ENCODE peak calls at places on chromosomes 13 and 19, in nine cellular contexts. P, M, R, C, T, G, I, D and Y are unnamed samples.
A peak's percentile ranks its signal among the peaks of the same experiment; 100 is the strongest.

GRCh38 chr13:112374271-112374670 is 1.9 kb upstream of the SPACA7 start:
- DNase-seq in P (no peak), M (no peak), R (no peak), C (no peak), T (no peak), G (no peak), I (no peak), D (no peak), Y (no peak)

GRCh38 chr13:40665061-40665753 is 1.2 kb downstream of the FOXO1 start:
- DNase-seq in P (peak; percentile 66), M (peak; percentile 28), R (peak; percentile 37), C (peak; percentile 69), T (no peak), G (no peak), I (peak; percentile 69), D (no peak), Y (no peak)

GRCh38 chr19:18233224-18233825 is 7.1 kb upstream of the PDE4C start:
- DNase-seq in P (no peak), M (peak; percentile 72), R (peak; percentile 44), C (peak; percentile 77), T (peak; percentile 25), G (no peak), I (peak; percentile 95), D (peak; percentile 64), Y (no peak)

GRCh38 chr13:105552078-105552477 is 983.4 kb downstream of the EFNB2 start:
- DNase-seq in P (no peak), M (peak; percentile 1), R (no peak), C (no peak), T (no peak), G (no peak), I (no peak), D (peak; percentile 36), Y (no peak)

GRCh38 chr13:103134271-103134670 is 68.1 kb upstream of the SLC10A2 start:
- DNase-seq in P (no peak), M (no peak), R (no peak), C (no peak), T (no peak), G (no peak), I (no peak), D (no peak), Y (no peak)

GRCh38 chr13:106357198-106357597 is 178.3 kb downstream of the EFNB2 start:
- DNase-seq in P (no peak), M (no peak), R (no peak), C (no peak), T (peak; percentile 57), G (no peak), I (no peak), D (no peak), Y (no peak)

GRCh38 chr13:22053053-22053452 is 382.2 kb downstream of the FGF9 start:
- DNase-seq in P (no peak), M (no peak), R (no peak), C (no peak), T (no peak), G (no peak), I (no peak), D (no peak), Y (no peak)

GRCh38 chr13:50596776-50597203 is 246.7 kb downstream of the DLEU7 start:
- DNase-seq in P (no peak), M (no peak), R (no peak), C (no peak), T (no peak), G (no peak), I (no peak), D (no peak), Y (no peak)

GRCh38 chr19:38268539-38268938 is 4.2 kb downstream of the SPINT2 start:
- DNase-seq in P (no peak), M (no peak), R (no peak), C (no peak), T (no peak), G (no peak), I (no peak), D (no peak), Y (no peak)
- H3K4me3 ChIP-seq in P (no peak overlapping the region), M (no peak overlapping the region), R (no peak overlapping the region), C (no peak overlapping the region), T (no peak overlapping the region), G (no peak overlapping the region), I (no peak overlapping the region), D (no peak overlapping the region), Y (peak overlapping the region; percentile 77)

DNA sequence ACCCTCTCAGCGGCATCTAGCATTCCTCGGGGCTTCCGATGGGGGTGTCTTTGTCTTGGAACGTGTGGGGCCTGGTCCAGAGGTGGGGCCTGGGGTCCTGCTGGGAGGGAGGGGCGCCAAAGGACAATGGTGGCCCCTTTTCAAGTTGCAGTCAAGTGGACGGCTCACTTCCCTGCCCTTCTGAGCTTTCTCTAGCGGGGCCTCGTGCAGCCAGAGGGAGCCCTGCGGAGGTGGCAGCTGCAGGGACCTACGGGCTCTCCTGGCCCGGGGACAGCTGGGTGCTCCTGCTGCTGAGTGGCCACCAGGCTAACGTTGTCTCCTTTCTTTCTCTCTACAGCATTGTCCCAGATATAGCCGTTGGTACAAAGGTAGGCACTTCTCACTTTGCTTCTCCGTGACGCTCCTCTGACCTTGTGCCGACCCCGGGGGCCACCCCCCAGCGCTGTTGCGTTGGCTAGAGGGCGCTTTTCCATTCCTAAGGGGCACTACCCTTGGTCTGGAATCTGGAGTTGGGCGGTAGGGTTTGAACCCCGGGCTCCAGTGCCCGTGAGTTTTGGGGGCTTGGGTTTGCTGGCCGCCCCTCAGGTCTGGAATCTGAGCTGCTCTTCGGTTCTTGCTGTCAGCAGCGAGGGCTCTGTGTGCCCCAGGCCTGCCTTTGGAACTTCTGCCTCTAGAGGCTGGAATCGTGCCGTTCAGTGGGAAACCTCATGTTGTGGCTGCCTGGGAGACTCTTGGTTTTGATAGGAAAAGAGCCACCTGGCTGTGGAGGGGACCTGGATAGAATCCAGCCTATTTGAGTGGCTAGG is 2.0 kb downstream of the PTBP1 start:
- DNase-seq in P (no peak), M (peak; percentile 72), R (peak; percentile 23), C (no peak), T (peak; percentile 53), G (no peak), I (peak; percentile 67), D (peak; percentile 22), Y (no peak)
- TF ChIP-seq CTCF in P (peak; percentile 11), M (peak; percentile 21), R (no peak), C (no peak), T (peak; percentile 12), G (peak; percentile 34), I (peak; percentile 25), D (peak; percentile 2), Y (peak; percentile 15)

GRCh38 chr19:45403272-45403671 is 1.6 kb downstream of the PPP1R13L start:
- DNase-seq in P (no peak), M (no peak), R (no peak), C (no peak), T (no peak), G (no peak), I (no peak), D (no peak), Y (no peak)
- H3K4me3 ChIP-seq in P (no peak overlapping the region), M (no peak overlapping the region), R (no peak overlapping the region), C (peak overlapping the region; percentile 81), T (no peak overlapping the region), G (no peak overlapping the region), I (no peak overlapping the region), D (no peak overlapping the region), Y (no peak overlapping the region)

GRCh38 chr13:33875658-33876401 is 57.9 kb downstream of the RFC3 start:
- DNase-seq in P (no peak), M (no peak), R (no peak), C (no peak), T (no peak), G (no peak), I (no peak), D (no peak), Y (no peak)

GRCh38 chr13:33872005-33872351 is 54.0 kb downstream of the RFC3 start:
- DNase-seq in P (no peak), M (no peak), R (no peak), C (peak; percentile 42), T (no peak), G (no peak), I (no peak), D (no peak), Y (no peak)

GRCh38 chr13:33873251-33873908 is 55.4 kb downstream of the RFC3 start:
- DNase-seq in P (no peak), M (no peak), R (no peak), C (no peak), T (no peak), G (no peak), I (no peak), D (no peak), Y (no peak)

GRCh38 chr13:33876716-33877394 is 58.9 kb downstream of the RFC3 start:
- DNase-seq in P (no peak), M (no peak), R (no peak), C (no peak), T (no peak), G (no peak), I (no peak), D (no peak), Y (no peak)

DNA sequence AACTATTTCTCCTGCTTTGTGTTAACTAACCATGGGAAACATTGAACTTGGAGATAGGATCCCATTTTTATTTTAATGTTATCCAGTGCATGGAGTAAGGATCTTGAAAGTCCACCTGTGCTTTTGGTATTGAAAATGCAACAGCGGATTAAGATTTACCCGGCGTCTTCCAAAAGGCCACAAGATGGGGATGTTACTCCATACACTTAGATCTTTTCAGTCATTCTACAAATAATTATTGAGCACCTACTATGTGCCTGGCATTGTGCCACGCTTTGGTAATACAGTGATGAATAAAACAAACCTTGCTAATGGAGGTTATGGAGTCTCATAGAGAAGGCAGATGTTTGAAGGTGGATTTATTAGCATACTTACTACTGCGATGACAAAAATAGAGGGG is 56.9 kb downstream of the RFC3 start:
- DNase-seq in P (no peak), M (no peak), R (no peak), C (no peak), T (no peak), G (no peak), I (no peak), D (no peak), Y (no peak)
- TF ChIP-seq CTCF in P (no peak), M (peak; percentile 32), R (no peak), C (no peak), T (no peak), G (peak; percentile 6), I (peak; percentile 44), D (no peak), Y (peak; percentile 6)

GRCh38 chr19:45016388-45017314 is 15.4 kb downstream of the RELB start:
- DNase-seq in P (peak; percentile 82), M (peak; percentile 86), R (peak; percentile 59), C (peak; percentile 88), T (peak; percentile 81), G (no peak), I (peak; percentile 94), D (peak; percentile 69), Y (peak; percentile 64)
- H3K4me3 ChIP-seq in P (peak overlapping the region; percentile 33), M (no peak overlapping the region), R (no peak overlapping the region), C (no peak overlapping the region), T (no peak overlapping the region), G (no peak overlapping the region), I (no peak overlapping the region), D (no peak overlapping the region), Y (no peak overlapping the region)

GRCh38 chr19:4007021-4007835 is at the start of gene PIAS4:
- DNase-seq in P (peak; percentile 99), M (peak; percentile 98), R (peak; percentile 97), C (peak; percentile 94), T (peak; percentile 87), G (peak; percentile 69), I (peak; percentile 93), D (peak; percentile 96), Y (peak; percentile 65)
- TF ChIP-seq CTCF in P (no peak), M (no peak), R (no peak), C (no peak), T (no peak), G (no peak), I (no peak), D (no peak), Y (no peak)

GRCh38 chr19:5803441-5803751 is 1.5 kb upstream of the NRTN start:
- DNase-seq in P (no peak), M (no peak), R (no peak), C (no peak), T (no peak), G (no peak), I (no peak), D (no peak), Y (no peak)
- H3K4me3 ChIP-seq in P (no peak overlapping the region), M (no peak overlapping the region), R (peak overlapping the region; percentile 43), C (peak overlapping the region; percentile 40), T (no peak overlapping the region), G (peak overlapping the region; percentile 44), I (peak overlapping the region; percentile 26), D (peak overlapping the region; percentile 46), Y (peak overlapping the region; percentile 46)